ENCODE peak calls at places on chromosomes 5 and 9, in eight cellular contexts. One of them, this sample, is unnamed.

GRCh38 chr5:59798862-59799667 is 94.5 kb downstream of the PDE4D start:
- DNase-seq in fibroblast of pulmonary artery: peak; percentile 35
- DNase-seq in stimulated activated CD8-positive, alpha-beta memory T cell treated with anti-CD3 and anti-CD28 coated beads, Interleukin-4, amount 100 ng/mL, for 1 hour: no peak
- DNase-seq in GM13976: peak; percentile 36
- DNase-seq in BE2C: no peak
- DNase-seq in fibroblast of the aortic adventitia: no peak
- DNase-seq in HTR-8/SVneo: no peak
- DNase-seq in CD8-positive, alpha-beta T cell: no peak
- DNase-seq in this sample: no peak

GRCh38 chr9:21413089-21414023 is 4.4 kb downstream of the IFNA8 start:
- DNase-seq in fibroblast of pulmonary artery: no peak
- DNase-seq in stimulated activated CD8-positive, alpha-beta memory T cell treated with anti-CD3 and anti-CD28 coated beads, Interleukin-4, amount 100 ng/mL, for 1 hour: no peak
- DNase-seq in GM13976: no peak
- DNase-seq in BE2C: no peak
- DNase-seq in fibroblast of the aortic adventitia: no peak
- DNase-seq in HTR-8/SVneo: no peak
- DNase-seq in CD8-positive, alpha-beta T cell: no peak
- DNase-seq in this sample: no peak

GRCh38 chr5:138793481-138794010 is 40.3 kb downstream of the CTNNA1 start:
- DNase-seq in fibroblast of pulmonary artery: no peak
- DNase-seq in stimulated activated CD8-positive, alpha-beta memory T cell treated with anti-CD3 and anti-CD28 coated beads, Interleukin-4, amount 100 ng/mL, for 1 hour: no peak
- DNase-seq in GM13976: no peak
- DNase-seq in BE2C: no peak
- DNase-seq in fibroblast of the aortic adventitia: peak; percentile 40
- DNase-seq in HTR-8/SVneo: no peak
- DNase-seq in CD8-positive, alpha-beta T cell: no peak
- DNase-seq in this sample: no peak

GRCh38 chr5:171801-172331 is 19.4 kb upstream of the LRRC14B start:
- DNase-seq in fibroblast of pulmonary artery: no peak
- DNase-seq in stimulated activated CD8-positive, alpha-beta memory T cell treated with anti-CD3 and anti-CD28 coated beads, Interleukin-4, amount 100 ng/mL, for 1 hour: no peak
- DNase-seq in GM13976: no peak
- DNase-seq in BE2C: peak; percentile 4
- DNase-seq in fibroblast of the aortic adventitia: no peak
- DNase-seq in HTR-8/SVneo: no peak
- DNase-seq in CD8-positive, alpha-beta T cell: no peak
- DNase-seq in this sample: peak; percentile 9

GRCh38 chr9:101877439-101877838 is 139.0 kb upstream of the GRIN3A start:
- DNase-seq in fibroblast of pulmonary artery: no peak
- DNase-seq in stimulated activated CD8-positive, alpha-beta memory T cell treated with anti-CD3 and anti-CD28 coated beads, Interleukin-4, amount 100 ng/mL, for 1 hour: no peak
- DNase-seq in GM13976: no peak
- DNase-seq in BE2C: no peak
- DNase-seq in fibroblast of the aortic adventitia: no peak
- DNase-seq in HTR-8/SVneo: no peak
- DNase-seq in CD8-positive, alpha-beta T cell: no peak
- DNase-seq in this sample: no peak

GRCh38 chr9:21812945-21813568 is 10.6 kb downstream of the MTAP start:
- DNase-seq in fibroblast of pulmonary artery: peak; percentile 86
- DNase-seq in stimulated activated CD8-positive, alpha-beta memory T cell treated with anti-CD3 and anti-CD28 coated beads, Interleukin-4, amount 100 ng/mL, for 1 hour: peak; percentile 43
- DNase-seq in GM13976: peak; percentile 59
- DNase-seq in BE2C: peak; percentile 72
- DNase-seq in fibroblast of the aortic adventitia: peak; percentile 83
- DNase-seq in HTR-8/SVneo: peak; percentile 42
- DNase-seq in CD8-positive, alpha-beta T cell: peak; percentile 45
- DNase-seq in this sample: peak; percentile 73

GRCh38 chr9:136726631-136727191 is 14.3 kb downstream of the DIPK1B start:
- DNase-seq in fibroblast of pulmonary artery: no peak
- DNase-seq in stimulated activated CD8-positive, alpha-beta memory T cell treated with anti-CD3 and anti-CD28 coated beads, Interleukin-4, amount 100 ng/mL, for 1 hour: peak; percentile 14
- DNase-seq in GM13976: peak; percentile 81
- DNase-seq in BE2C: peak; percentile 54
- DNase-seq in fibroblast of the aortic adventitia: peak; percentile 27
- DNase-seq in HTR-8/SVneo: no peak
- DNase-seq in CD8-positive, alpha-beta T cell: peak; percentile 32
- DNase-seq in this sample: no peak

GRCh38 chr5:160342413-160342941 is 27.9 kb downstream of the C1QTNF2 start:
- DNase-seq in fibroblast of pulmonary artery: peak; percentile 14
- DNase-seq in stimulated activated CD8-positive, alpha-beta memory T cell treated with anti-CD3 and anti-CD28 coated beads, Interleukin-4, amount 100 ng/mL, for 1 hour: no peak
- DNase-seq in GM13976: no peak
- DNase-seq in BE2C: no peak
- DNase-seq in fibroblast of the aortic adventitia: peak; percentile 60
- DNase-seq in HTR-8/SVneo: peak; percentile 29
- DNase-seq in CD8-positive, alpha-beta T cell: no peak
- DNase-seq in this sample: no peak

GRCh38 chr9:133587051-133587450 is 22.1 kb downstream of the FAM163B start:
- DNase-seq in fibroblast of pulmonary artery: no peak
- DNase-seq in stimulated activated CD8-positive, alpha-beta memory T cell treated with anti-CD3 and anti-CD28 coated beads, Interleukin-4, amount 100 ng/mL, for 1 hour: no peak
- DNase-seq in GM13976: no peak
- DNase-seq in BE2C: no peak
- DNase-seq in fibroblast of the aortic adventitia: no peak
- DNase-seq in HTR-8/SVneo: no peak
- DNase-seq in CD8-positive, alpha-beta T cell: no peak
- DNase-seq in this sample: no peak

This sample was measured in WTC11.